ENCODE peak calls at places on chromosomes 11 and 22, in five cellular contexts. I is right atrium auricular region; U is Peyer's patch; O is psoas muscle; R is CD8-positive, alpha-beta T cell. S is an unnamed sample.

GRCh38 chr11:102385053-102385976 is 38.3 kb downstream of the BIRC2 start:
- DNase-seq in O (no peak), U (no peak), R (no peak), I (no peak), S (peak; percentile 38)

GRCh38 chr11:77175869-77176539 is 48.0 kb downstream of the MYO7A start:
- DNase-seq in O (peak; percentile 71), I (no peak), R (no peak), U (no peak), S (no peak)

GRCh38 chr11:10594407-10594806 is 25.9 kb upstream of the LYVE1 start:
- DNase-seq in I (no peak), O (no peak), R (no peak), U (no peak), S (no peak)

GRCh38 chr11:131037873-131038272 is 121.6 kb upstream of the SNX19 start:
- DNase-seq in U (no peak), R (no peak), I (no peak), O (no peak), S (no peak)

GRCh38 chr11:47284151-47284550 is 14.2 kb downstream of the MADD start:
- DNase-seq in I (no peak), U (no peak), O (no peak), R (no peak), S (no peak)

GRCh38 chr22:44479662-44480061 is 18.4 kb downstream of the RTL6 start:
- DNase-seq in O (no peak), I (no peak), U (no peak), R (no peak), S (no peak)

GRCh38 chr11:118338637-118339061 is 3.9 kb downstream of the CD3D start:
- DNase-seq in R (peak; percentile 80), O (no peak), U (peak; percentile 82), I (no peak), S (no peak)

GRCh38 chr22:22817468-22818201 is 70.0 kb upstream of the IGLL5 start:
- DNase-seq in U (no peak), R (no peak), O (no peak), I (no peak), S (no peak)

GRCh38 chr11:123216249-123216648 is 21.2 kb upstream of the CLMP start:
- DNase-seq in I (no peak), R (no peak), O (no peak), U (no peak), S (no peak)

GRCh38 chr22:40491990-40492631 is 121.7 kb downstream of the SGSM3 start:
- DNase-seq in U (no peak), O (no peak), I (no peak), R (no peak), S (no peak)

GRCh38 chr11:112961751-112962747 is 829 bp downstream of the NCAM1 start:
- DNase-seq in I (no peak), O (peak; percentile 50), R (no peak), U (no peak), S (peak; percentile 75)

GRCh38 chr11:44095506-44096359 is at the start of gene EXT2:
- DNase-seq in R (peak; percentile 80), I (peak; percentile 85), U (peak; percentile 83), O (peak; percentile 95), S (peak; percentile 82)

GRCh38 chr11:122099345-122100045 is 16.5 kb downstream of the BLID start:
- DNase-seq in O (no peak), I (no peak), R (no peak), U (no peak), S (no peak)

GRCh38 chr22:28006271-28006670 is 87.2 kb upstream of the PITPNB start:
- DNase-seq in U (no peak), I (no peak), O (no peak), R (no peak), S (no peak)

GRCh38 chr11:2656859-2657258 is 42.9 kb downstream of the KCNQ1OT1 start:
- DNase-seq in U (no peak), O (no peak), I (no peak), R (no peak), S (no peak)
- H3K9me3 ChIP-seq in U (peaks cover 22% of the 10 kb centered on the region), O (peaks cover 16% of the 10 kb centered on the region), I (no peaks in the 10 kb centered on the region), R (no peaks in the 10 kb centered on the region), S (no peaks in the 10 kb centered on the region)

DNA sequence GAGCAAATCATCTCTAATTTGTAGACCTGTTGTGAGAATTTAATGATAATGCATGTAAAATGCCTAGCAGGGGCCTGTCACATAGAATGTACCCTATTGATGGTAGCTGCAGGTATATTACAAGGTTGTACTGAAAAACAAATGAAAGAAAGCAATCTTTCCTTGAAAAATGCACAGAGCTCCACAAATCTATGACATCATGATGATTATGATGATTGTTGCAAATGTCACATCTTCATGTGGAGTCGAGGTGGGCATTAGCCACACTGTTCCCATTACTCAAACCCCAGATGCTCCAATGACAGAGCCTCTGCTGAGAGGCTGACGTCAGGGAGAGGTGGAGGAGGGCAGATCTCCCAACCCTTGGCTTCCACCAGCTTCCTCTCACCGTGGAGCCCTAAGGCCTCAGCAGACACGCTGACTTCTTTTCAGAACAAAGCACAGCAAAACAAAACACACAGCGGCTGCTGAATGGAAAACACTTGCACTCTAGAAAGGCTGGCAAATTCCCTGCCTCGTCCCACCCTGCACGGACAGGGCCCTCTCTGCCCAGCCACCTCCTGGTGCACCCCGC is 298.3 kb downstream of the KIRREL3 start:
- DNase-seq in R (no peak), O (no peak), I (no peak), U (no peak), S (no peak)
- H3K9me3 ChIP-seq in R (no peaks in the 10 kb centered on the region), O (no peaks in the 10 kb centered on the region), I (no peaks in the 10 kb centered on the region), U (no peaks in the 10 kb centered on the region), S (no peaks in the 10 kb centered on the region)

GRCh38 chr11:29844701-29845379 is 172.0 kb downstream of the KCNA4 start:
- DNase-seq in I (no peak), O (no peak), R (no peak), U (no peak), S (no peak)
- H3K9me3 ChIP-seq in I (no peaks in the 10 kb centered on the region), O (no peaks in the 10 kb centered on the region), R (no peaks in the 10 kb centered on the region), U (no peaks in the 10 kb centered on the region), S (no peaks in the 10 kb centered on the region)

GRCh38 chr22:49991167-49991566 is 21.4 kb downstream of the IL17REL start:
- DNase-seq in I (no peak), R (no peak), U (no peak), O (no peak), S (no peak)
- H3K9me3 ChIP-seq in I (no peaks in the 10 kb centered on the region), R (no peaks in the 10 kb centered on the region), U (peaks cover 6% of the 10 kb centered on the region), O (no peaks in the 10 kb centered on the region), S (peaks cover 4% of the 10 kb centered on the region)

DNA sequence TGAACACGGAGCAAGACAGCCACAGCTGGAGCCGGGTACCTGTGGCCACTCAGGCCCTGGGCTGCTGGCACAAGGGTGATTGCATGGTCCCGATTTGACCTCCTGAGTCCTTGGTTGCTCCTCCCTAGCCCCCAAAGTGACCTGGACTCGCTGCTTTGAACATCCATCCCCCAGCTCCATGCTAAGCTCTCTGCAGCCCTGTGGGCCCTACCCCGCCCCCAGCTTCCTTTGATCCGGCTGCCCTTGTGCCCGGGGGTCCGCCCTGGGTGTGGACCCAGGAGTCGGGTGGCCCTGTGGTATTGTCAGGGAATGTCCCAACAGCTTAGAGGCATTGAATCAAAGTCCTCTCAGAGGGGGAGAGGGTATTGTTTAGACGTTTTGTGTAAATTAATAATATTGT is 20.5 kb downstream of the GRIK4 start:
- DNase-seq in U (no peak), R (no peak), I (no peak), O (no peak), S (no peak)
- H3K9me3 ChIP-seq in U (no peaks in the 10 kb centered on the region), R (no peaks in the 10 kb centered on the region), I (no peaks in the 10 kb centered on the region), O (no peaks in the 10 kb centered on the region), S (no peaks in the 10 kb centered on the region)

S was measured in BE2C.